ENCODE peak calls at places on chromosomes 6 and 20, in seven cellular contexts. I is pancreas; O is GM04503; B is NCI-H748 treated with DMSO at 0.1 percent for 48 hours; F is stimulated activated CD4-positive, alpha-beta T cell treated with anti-CD3 and anti-CD28 coated beads, TNF-alpha, amount 100 ng/mL, for 24 hours; U is activated CD4-positive, alpha-beta T cell treated with anti-CD3 and anti-CD28 coated beads, Interleukin-2, amount 10 ng/mL, durations not matched to agents 24 days and 14 days; T is HFF-Myc. E is an unnamed sample.

GRCh38 chr6:91697010-91697694 is 1110.3 kb upstream of the MAP3K7 start:
- DNase-seq in I (no peak), O (no peak), B (no peak), F (no peak), U (no peak), T (no peak), E (no peak)

GRCh38 chr6:140183881-140184280 is 809.4 kb upstream of the CITED2 start:
- DNase-seq in I (no peak), O (peak; percentile 81), B (no peak), F (no peak), U (no peak), T (no peak), E (no peak)

GRCh38 chr6:148203970-148204369 is 138.7 kb upstream of the SASH1 start:
- DNase-seq in I (no peak), O (peak; percentile 45), B (no peak), F (peak; percentile 29), U (peak; percentile 93), T (no peak), E (peak; percentile 94)

GRCh38 chr20:9401381-9401780 is 113.0 kb upstream of the LAMP5 start:
- DNase-seq in I (no peak), O (no peak), B (no peak), F (no peak), U (no peak), T (no peak), E (no peak)

GRCh38 chr20:38123021-38123587 is 42.0 kb downstream of the TGM2 start:
- DNase-seq in I (no peak), O (peak; percentile 12), B (no peak), F (no peak), U (peak; percentile 68), T (no peak), E (peak; percentile 88)

GRCh38 chr6:87753131-87753685 is 51.2 kb upstream of the AKIRIN2 start:
- DNase-seq in I (no peak), O (no peak), B (no peak), F (no peak), U (no peak), T (no peak), E (no peak)

GRCh38 chr6:14354919-14355572 is 237.5 kb downstream of the CD83 start:
- DNase-seq in I (no peak), O (peak; percentile 42), B (no peak), F (no peak), U (no peak), T (peak; percentile 49), E (peak; percentile 76)

GRCh38 chr6:137471951-137472350 is 22.2 kb downstream of the OLIG3 start:
- DNase-seq in I (no peak), O (no peak), B (no peak), F (no peak), U (no peak), T (no peak), E (peak; percentile 9)

GRCh38 chr6:23174781-23175361 is 605.5 kb downstream of the HDGFL1 start:
- DNase-seq in I (no peak), O (peak; percentile 93), B (no peak), F (no peak), U (no peak), T (peak; percentile 82), E (no peak)

GRCh38 chr6:67680297-67680932 is 954.7 kb upstream of the ADGRB3 start:
- DNase-seq in I (no peak), O (no peak), B (no peak), F (no peak), U (no peak), T (no peak), E (no peak)

GRCh38 chr6:31614674-31615578 is at the start of gene AIF1:
- DNase-seq in I (no peak), O (no peak), B (no peak), F (no peak), U (no peak), T (no peak), E (peak; percentile 71)

GRCh38 chr6:71066153-71066552 is 109.3 kb upstream of the B3GAT2 start:
- DNase-seq in I (no peak), O (no peak), B (no peak), F (no peak), U (no peak), T (no peak), E (no peak)

GRCh38 chr20:991850-992249 is 10.3 kb downstream of the RSPO4 start:
- DNase-seq in I (no peak), O (no peak), B (no peak), F (no peak), U (no peak), T (no peak), E (no peak)

GRCh38 chr6:106975699-106976032 is 1.1 kb upstream of the CD24 start:
- DNase-seq in I (no peak), O (no peak), B (no peak), F (no peak), U (no peak), T (no peak), E (peak; percentile 68)

GRCh38 chr6:164628302-164628931 is 681.0 kb downstream of the C6orf118 start:
- DNase-seq in I (no peak), O (no peak), B (no peak), F (no peak), U (peak; percentile 60), T (no peak), E (no peak)

GRCh38 chr6:22194188-22194921 is 102.5 kb downstream of the PRL start:
- DNase-seq in I (no peak), O (no peak), B (no peak), F (no peak), U (no peak), T (no peak), E (peak; percentile 71)

GRCh38 chr6:6841571-6841970 is 253.1 kb downstream of the LY86 start:
- DNase-seq in I (no peak), O (no peak), B (no peak), F (no peak), U (no peak), T (no peak), E (no peak)

E was measured in OCI-M1.